ENCODE peak calls at places on chromosomes 3 and 15, in six cellular contexts. J, V, I, X, U and Y are unnamed samples.

GRCh38 chr3:159996959-159997358 is 8.3 kb downstream of the IL12A start:
- DNase-seq in J (no peak), V (no peak), I (no peak), X (no peak), U (no peak), Y (no peak)

GRCh38 chr3:69282191-69282590 is 103.7 kb downstream of the FRMD4B start:
- DNase-seq in J (peak; percentile 34), V (no peak), I (no peak), X (no peak), U (no peak), Y (no peak)

GRCh38 chr15:65032823-65033537 is 3.5 kb upstream of the MTFMT start:
- DNase-seq in J (peak; percentile 74), V (peak; percentile 93), I (peak; percentile 48), X (no peak), U (peak; percentile 95), Y (peak; percentile 73)

GRCh38 chr3:43288366-43288765 is 2.0 kb downstream of the SNRK start:
- DNase-seq in J (peak; percentile 42), V (no peak), I (no peak), X (no peak), U (no peak), Y (peak; percentile 51)

GRCh38 chr15:60635507-60636352 is 156.8 kb upstream of the ICE2 start:
- DNase-seq in J (peak; percentile 69), V (no peak), I (no peak), X (peak; percentile 79), U (no peak), Y (peak; percentile 40)

GRCh38 chr3:24139463-24140412 is 194.7 kb downstream of the NR1D2 start:
- DNase-seq in J (no peak), V (no peak), I (no peak), X (no peak), U (no peak), Y (no peak)

GRCh38 chr15:74573987-74574386 is 33.0 kb downstream of the ARID3B start:
- DNase-seq in J (peak; percentile 72), V (no peak), I (no peak), X (no peak), U (no peak), Y (no peak)

GRCh38 chr15:28918141-28918983 is 32.6 kb downstream of the APBA2 start:
- DNase-seq in J (no peak), V (peak; percentile 65), I (peak; percentile 58), X (no peak), U (peak; percentile 20), Y (no peak)

GRCh38 chr15:25724899-25725298 is 138.2 kb downstream of the ATP10A start:
- DNase-seq in J (no peak), V (no peak), I (no peak), X (no peak), U (no peak), Y (no peak)

GRCh38 chr15:51814616-51815015 is 14.8 kb upstream of the TMOD3 start:
- DNase-seq in J (no peak), V (no peak), I (no peak), X (no peak), U (no peak), Y (peak; percentile 77)
- TF ChIP-seq MYC in J (no peak), V (no peak), I (no peak), X (no peak), U (no peak), Y (peak; percentile 16)

GRCh38 chr3:126474498-126475410 is 937 bp downstream of the ZXDC start:
- DNase-seq in J (peak; percentile 65), V (peak; percentile 35), I (no peak), X (no peak), U (no peak), Y (peak; percentile 73)
- TF ChIP-seq CTCF in J (peak; percentile 18), V (no peak), I (no peak), X (peak; percentile 14), U (peak; percentile 16), Y (no peak)

DNA sequence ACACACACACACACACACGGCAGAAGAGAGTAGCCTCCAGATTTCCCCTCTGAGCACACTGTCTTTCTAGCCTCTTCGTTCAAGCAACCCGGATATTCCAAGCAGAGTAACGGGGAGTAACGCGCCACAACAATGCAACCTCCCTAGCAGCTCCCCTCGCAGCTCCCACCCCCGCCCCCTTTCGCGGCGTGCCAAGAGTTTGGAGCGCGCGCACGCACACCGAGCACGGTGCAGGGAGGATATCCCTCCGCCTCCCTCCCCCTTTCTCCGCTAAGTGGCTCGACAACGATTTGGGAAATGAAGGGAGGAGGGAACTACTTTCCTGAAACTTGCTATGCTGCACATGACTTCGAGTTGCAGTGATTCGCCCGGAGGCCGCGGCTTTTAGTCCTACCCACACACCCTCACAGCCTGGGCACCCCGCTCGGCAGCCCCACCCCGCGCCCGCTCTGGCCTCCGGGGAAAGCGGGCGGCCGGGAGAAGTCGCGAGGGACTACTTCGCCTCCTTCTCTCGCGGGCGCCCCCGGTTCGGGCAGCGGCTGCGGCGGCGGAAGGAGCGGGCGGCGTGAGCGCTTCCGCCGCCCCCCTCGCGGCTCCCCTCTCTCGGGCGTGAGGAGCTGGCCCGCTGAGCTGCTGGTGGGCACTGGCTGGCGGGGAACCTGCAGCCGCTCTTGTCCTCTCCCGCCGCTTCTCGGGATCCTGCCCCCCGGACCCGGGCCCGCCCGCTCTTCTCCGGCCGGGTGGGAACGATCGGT is 733 bp upstream of the SPRED1 start:
- DNase-seq in J (peak; percentile 95), V (peak; percentile 41), I (peak; percentile 81), X (peak; percentile 55), U (peak; percentile 91), Y (peak; percentile 96)
- TF ChIP-seq POLR2A in J (no peak), V (peak; percentile 50), I (peak; percentile 78), X (peak; percentile 70), U (peak; percentile 85), Y (peak; percentile 63)

GRCh38 chr3:115790759-115791158 is 167.4 kb downstream of the GAP43 start:
- DNase-seq in J (peak; percentile 75), V (peak; percentile 94), I (peak; percentile 28), X (no peak), U (peak; percentile 84), Y (peak; percentile 72)
- TF ChIP-seq MYC in J (no peak), V (no peak), I (no peak), X (no peak), U (no peak), Y (peak; percentile 22)

GRCh38 chr3:127535901-127536817 is 54.4 kb downstream of the TPRA1 start:
- DNase-seq in J (no peak), V (no peak), I (no peak), X (no peak), U (no peak), Y (no peak)
- TF ChIP-seq CTCF in J (no peak), V (no peak), I (no peak), X (no peak), U (no peak), Y (no peak)

GRCh38 chr3:122514123-122515019 is at the start of gene KPNA1:
- DNase-seq in J (peak; percentile 92), V (peak; percentile 88), I (peak; percentile 83), X (peak; percentile 65), U (peak; percentile 76), Y (peak; percentile 91)
- TF ChIP-seq POLR2A in J (peak; percentile 94), V (peak; percentile 93), I (peak; percentile 91), X (peak; percentile 99), U (peak; percentile 95), Y (peak; percentile 92)

DNA sequence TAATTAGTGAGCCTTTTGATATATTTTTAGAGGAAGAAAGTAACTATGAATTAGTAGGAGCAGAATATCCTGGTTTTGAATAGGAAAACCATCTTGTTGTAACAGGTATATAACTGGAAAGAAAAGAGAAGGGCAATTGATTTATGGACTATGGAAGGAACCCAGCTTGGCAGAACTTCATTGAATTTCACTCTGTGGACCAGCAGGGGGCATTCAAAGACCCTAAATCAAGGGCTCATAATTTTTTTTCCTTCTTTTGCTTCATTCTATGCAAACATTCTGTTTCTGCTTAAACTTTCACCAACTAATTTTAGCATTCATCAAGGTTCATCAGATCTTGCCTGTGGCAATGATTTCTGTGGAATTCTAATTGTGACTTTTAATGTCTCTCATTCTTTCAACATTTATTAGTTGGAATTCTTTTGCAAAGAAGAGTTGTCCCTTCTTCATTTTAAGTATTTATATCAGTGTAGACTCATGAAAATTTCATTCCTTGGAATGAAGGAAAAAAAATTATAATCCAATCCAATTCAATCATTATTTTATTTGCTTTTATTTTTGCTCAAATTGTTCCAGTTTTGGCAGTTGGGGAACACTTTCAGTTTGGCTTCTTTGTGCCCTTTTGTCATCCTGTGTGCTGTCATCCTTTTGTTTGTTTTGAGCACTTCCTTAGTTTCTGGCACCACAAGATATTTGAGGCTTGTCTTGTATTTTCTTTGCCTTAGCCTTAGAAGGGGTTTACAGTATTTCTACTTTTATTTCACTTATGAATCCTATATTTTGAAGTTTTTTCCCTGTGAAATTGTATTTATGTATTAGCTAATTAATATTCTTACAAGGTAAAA is 30.4 kb downstream of the NXPE3 start:
- DNase-seq in J (peak; percentile 69), V (no peak), I (peak; percentile 21), X (no peak), U (peak; percentile 29), Y (peak; percentile 57)
- TF ChIP-seq MYC in J (no peak), V (no peak), I (no peak), X (no peak), U (no peak), Y (no peak)

DNA sequence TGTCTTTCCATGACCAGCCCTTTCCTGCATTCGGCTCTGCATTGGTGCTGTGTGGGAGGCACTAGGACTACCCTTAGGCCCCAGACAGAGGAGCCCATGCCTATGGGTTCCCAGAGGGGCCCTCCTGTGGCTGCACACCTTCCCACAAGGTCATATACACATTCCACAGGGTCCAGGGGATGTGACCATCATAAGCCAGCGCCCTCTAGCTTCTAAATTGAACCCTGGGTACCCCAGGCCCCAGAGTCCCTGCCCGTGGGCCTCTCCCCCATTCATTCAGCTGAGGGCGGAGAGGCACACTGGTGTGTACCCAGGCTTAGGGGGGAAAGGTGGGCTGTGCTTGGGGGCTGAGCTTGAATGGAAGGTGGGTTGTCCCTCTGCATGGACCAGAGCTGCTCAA is 10.2 kb upstream of the SLC6A6 start:
- DNase-seq in J (no peak), V (no peak), I (peak; percentile 53), X (no peak), U (peak; percentile 72), Y (no peak)
- TF ChIP-seq CTCF in J (no peak), V (no peak), I (peak; percentile 29), X (no peak), U (peak; percentile 66), Y (peak; percentile 10)

GRCh38 chr15:43791993-43792760 is at the start of gene SERF2:
- DNase-seq in J (peak; percentile 100), V (peak; percentile 97), I (peak; percentile 98), X (peak; percentile 99), U (peak; percentile 97), Y (peak; percentile 100)
- TF ChIP-seq POLR2A in J (peak; percentile 95), V (peak; percentile 92), I (peak; percentile 98), X (peak; percentile 98), U (peak; percentile 100), Y (peak; percentile 96)